ENCODE peak calls at places on chromosomes 16 and 17, in eight cellular contexts. A, F, M, U, E, I, W and N are unnamed samples.

GRCh38 chr17:75260679-75261335 is 599 bp downstream of the GGA3 start:
- DNase-seq in A (no peak), F (no peak), M (no peak), U (no peak), E (peak), I (no peak), W (no peak), N (no peak)

GRCh38 chr17:43399839-43400328 is 1.1 kb downstream of the ARL4D start:
- DNase-seq in A (no peak), F (no peak), M (no peak), U (no peak), E (no peak), I (no peak), W (no peak), N (no peak)

GRCh38 chr16:88103011-88103410 is 151.8 kb downstream of the BANP start:
- DNase-seq in A (no peak), F (no peak), M (no peak), U (no peak), E (no peak), I (no peak), W (no peak), N (no peak)

GRCh38 chr17:39098474-39099090 is 52.9 kb downstream of the PLXDC1 start:
- DNase-seq in A (no peak), F (no peak), M (no peak), U (no peak), E (peak), I (no peak), W (no peak), N (no peak)

GRCh38 chr16:66467611-66468010 is 40.5 kb downstream of the BEAN1 start:
- DNase-seq in A (no peak), F (no peak), M (no peak), U (no peak), E (no peak), I (no peak), W (no peak), N (no peak)

GRCh38 chr16:50274771-50275415 is 8.5 kb downstream of the ADCY7 start:
- DNase-seq in A (no peak), F (no peak), M (peak), U (no peak), E (no peak), I (no peak), W (no peak), N (no peak)

GRCh38 chr17:36149296-36149820 is 27.1 kb downstream of the TBC1D3B start:
- DNase-seq in A (no peak), F (no peak), M (no peak), U (peak), E (peak), I (peak), W (no peak), N (no peak)

GRCh38 chr16:84115919-84116719 is 623 bp downstream of the MBTPS1 start:
- DNase-seq in A (peak), F (no peak), M (peak), U (no peak), E (peak), I (peak), W (peak), N (peak)

GRCh38 chr16:11152205-11152604 is 103.8 kb downstream of the SOCS1 start:
- DNase-seq in A (no peak), F (peak), M (no peak), U (no peak), E (no peak), I (no peak), W (no peak), N (no peak)

GRCh38 chr17:77019955-77020379 is 120.8 kb upstream of the SEC14L1 start:
- DNase-seq in A (peak), F (no peak), M (no peak), U (no peak), E (peak), I (no peak), W (no peak), N (no peak)

GRCh38 chr17:29212681-29213121 is 32.5 kb upstream of the MYO18A start:
- DNase-seq in A (no peak), F (no peak), M (no peak), U (no peak), E (no peak), I (no peak), W (no peak), N (no peak)

GRCh38 chr17:29250666-29251065 is 4.0 kb downstream of the CRYBA1 start:
- DNase-seq in A (no peak), F (no peak), M (no peak), U (no peak), E (no peak), I (no peak), W (no peak), N (no peak)

GRCh38 chr16:450385-450784 is 24.9 kb downstream of the RAB11FIP3 start:
- DNase-seq in A (no peak), F (no peak), M (no peak), U (no peak), E (peak), I (no peak), W (no peak), N (no peak)

GRCh38 chr17:2692781-2693135 is 18.8 kb downstream of the CLUH start:
- DNase-seq in A (no peak), F (no peak), M (no peak), U (no peak), E (no peak), I (no peak), W (no peak), N (no peak)

GRCh38 chr17:38925263-38925995 is at the start of gene LASP1NB:
- DNase-seq in A (no peak), F (no peak), M (no peak), U (no peak), E (no peak), I (peak), W (no peak), N (peak)

GRCh38 chr17:17152385-17152784 is 53.7 kb downstream of the PLD6 start:
- DNase-seq in A (no peak), F (no peak), M (peak), U (no peak), E (no peak), I (peak), W (peak), N (no peak)

GRCh38 chr17:78541488-78542237 is 35.5 kb downstream of the DNAH17 start:
- DNase-seq in A (no peak), F (no peak), M (no peak), U (no peak), E (peak), I (no peak), W (no peak), N (no peak)

GRCh38 chr16:58651965-58652348 is 22.3 kb upstream of the CNOT1 start:
- DNase-seq in A (no peak), F (no peak), M (no peak), U (no peak), E (no peak), I (no peak), W (no peak), N (no peak)

GRCh38 chr17:39125143-39125875 is 26.1 kb downstream of the PLXDC1 start:
- DNase-seq in A (no peak), F (no peak), M (no peak), U (no peak), E (no peak), I (no peak), W (no peak), N (no peak)